ENCODE peak calls at places on chromosome 9, in nine cellular contexts. I is pancreas, E is hepatocyte, O is foreskin fibroblast, F is BE2C, B is transverse colon, X is stomach, D is fibroblast of villous mesenchyme, C is LNCaP clone FGC. S is an unnamed sample.

GRCh38 chr9:130638278-130639118 is 25.9 kb upstream of the PRDM12 start:
- DNase-seq in B (no peak), X (no peak), C (no peak), F (no peak), O (no peak), I (no peak), E (no peak), D (no peak), S (no peak)

GRCh38 chr9:16825364-16825763 is 45.1 kb downstream of the BNC2 start:
- DNase-seq in F (no peak), C (no peak), O (peak; percentile 80), D (peak; percentile 81), X (no peak), E (no peak), B (no peak), I (no peak), S (no peak)

GRCh38 chr9:128683340-128684064 is 5.5 kb upstream of the SET start:
- DNase-seq in B (peak; percentile 77), I (peak; percentile 76), D (peak; percentile 77), X (peak; percentile 72), C (no peak), E (peak; percentile 81), O (peak; percentile 78), F (peak; percentile 39), S (peak; percentile 46)

GRCh38 chr9:107131108-107131799 is 151.8 kb upstream of the RAD23B start:
- DNase-seq in X (no peak), F (no peak), O (no peak), I (no peak), C (no peak), D (no peak), B (no peak), E (peak; percentile 25), S (no peak)

GRCh38 chr9:86329649-86330048 is 24.6 kb downstream of the TUT7 start:
- DNase-seq in D (no peak), F (no peak), B (no peak), E (no peak), C (no peak), X (no peak), O (peak; percentile 40), I (no peak), S (no peak)

GRCh38 chr9:129368458-129368978 is 190.5 kb upstream of the IER5L start:
- DNase-seq in X (no peak), F (no peak), E (no peak), D (no peak), B (no peak), C (no peak), I (no peak), O (no peak), S (no peak)

GRCh38 chr9:133334161-133334560 is 1.8 kb downstream of the SURF6 start:
- DNase-seq in D (no peak), C (peak; percentile 76), O (no peak), F (peak; percentile 3), B (peak; percentile 86), X (peak; percentile 42), E (peak; percentile 76), I (peak; percentile 34), S (no peak)

GRCh38 chr9:122162415-122162814 is 2.7 kb downstream of the MORN5 start:
- DNase-seq in X (no peak), I (no peak), E (no peak), D (no peak), B (no peak), F (no peak), C (no peak), O (no peak), S (no peak)

GRCh38 chr9:108351571-108351970 is 504.2 kb downstream of the ACTL7B start:
- DNase-seq in B (no peak), D (no peak), F (no peak), I (no peak), E (no peak), O (no peak), C (no peak), X (no peak), S (no peak)

GRCh38 chr9:114505187-114506081 is at the start of gene WHRN:
- DNase-seq in B (peak; percentile 95), O (peak; percentile 92), I (peak; percentile 98), E (peak; percentile 98), X (peak; percentile 95), D (peak; percentile 88), C (peak; percentile 62), F (peak; percentile 90), S (peak; percentile 92)

GRCh38 chr9:121283856-121284732 is 16.1 kb downstream of the GSN start:
- DNase-seq in B (no peak), I (no peak), C (no peak), F (no peak), E (no peak), D (no peak), O (no peak), X (no peak), S (no peak)

GRCh38 chr9:117409321-117409720 is 5.5 kb downstream of the ASTN2 start:
- DNase-seq in O (no peak), X (no peak), E (no peak), I (no peak), D (no peak), C (no peak), B (no peak), F (no peak), S (no peak)
- TF ChIP-seq CTCF in O (no peak), X (no peak), E (no peak), I (no peak), D (no peak), C (no peak), B (no peak), F (no peak), S (no peak)

GRCh38 chr9:3526166-3526902 is 533 bp upstream of the RFX3 start:
- DNase-seq in C (no peak), D (peak; percentile 87), B (peak; percentile 90), F (peak; percentile 89), E (peak; percentile 93), O (peak; percentile 93), I (peak; percentile 92), X (peak; percentile 90), S (peak; percentile 82)

GRCh38 chr9:3526903-3527652 is 1.3 kb upstream of the RFX3 start:
- DNase-seq in C (no peak), B (peak; percentile 75), F (peak; percentile 65), X (no peak), D (peak; percentile 39), I (no peak), E (peak; percentile 35), O (no peak), S (peak; percentile 62)

GRCh38 chr9:3525836-3526165 is at the start of gene RFX3:
- DNase-seq in F (peak; percentile 92), I (peak; percentile 94), O (peak; percentile 97), C (peak; percentile 90), D (peak; percentile 96), X (peak; percentile 90), B (peak; percentile 91), E (peak; percentile 96), S (peak; percentile 92)

GRCh38 chr9:3527653-3527960 is 1.8 kb upstream of the RFX3 start:
- DNase-seq in E (no peak), D (no peak), I (no peak), C (no peak), F (no peak), X (no peak), B (no peak), O (no peak), S (no peak)

GRCh38 chr9:3525088-3525835 is 539 bp downstream of the RFX3 start:
- DNase-seq in O (peak; percentile 34), D (peak; percentile 11), E (peak; percentile 34), I (peak; percentile 71), C (no peak), B (no peak), F (peak; percentile 32), X (no peak), S (no peak)
- TF ChIP-seq CTCF in O (no peak), D (no peak), E (no peak), I (no peak), C (no peak), B (no peak), F (no peak), X (no peak), S (no peak)

GRCh38 chr9:97891736-97892135 is 30.6 kb downstream of the TRMO start:
- DNase-seq in D (no peak), E (no peak), F (no peak), O (no peak), I (no peak), X (no peak), B (no peak), C (no peak), S (no peak)

GRCh38 chr9:97895695-97896332 is 26.5 kb downstream of the TRMO start:
- DNase-seq in B (no peak), X (no peak), O (peak; percentile 16), C (no peak), I (no peak), E (no peak), D (no peak), F (peak; percentile 57), S (no peak)

DNA sequence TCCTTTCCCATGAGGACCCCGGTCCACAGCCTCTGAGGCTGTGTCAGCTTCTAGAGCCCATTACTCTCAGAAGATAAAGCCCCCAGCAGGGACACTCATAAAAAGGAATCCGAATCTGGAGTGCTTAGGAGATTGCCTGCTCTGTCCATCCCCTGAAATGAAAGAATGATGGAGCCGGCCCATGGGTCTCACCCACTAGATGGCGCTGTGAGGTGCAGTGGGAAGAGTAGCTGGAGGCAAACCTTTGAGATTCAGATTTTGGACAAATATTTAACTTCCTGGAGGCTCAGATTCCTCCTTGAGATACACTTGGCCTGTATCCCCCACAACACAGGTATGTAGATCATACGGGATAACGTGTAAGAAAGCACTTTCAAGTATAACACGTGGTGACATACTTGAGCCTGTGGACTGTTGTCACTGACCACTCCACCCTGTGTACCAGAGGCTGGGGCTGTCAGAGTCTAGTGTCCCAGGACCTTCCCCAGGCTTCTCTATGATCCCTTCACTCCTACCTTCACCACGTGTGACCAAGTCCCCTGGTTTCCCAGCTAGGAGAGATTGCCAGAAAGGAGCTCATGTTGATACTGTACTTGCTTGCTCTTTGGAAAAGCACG is 32.3 kb downstream of the TRMO start:
- DNase-seq in O (peak; percentile 51), C (no peak), X (peak; percentile 45), D (peak; percentile 19), E (no peak), B (peak; percentile 37), F (peak; percentile 51), I (no peak), S (peak; percentile 67)
- TF ChIP-seq CTCF in O (peak; percentile 46), C (peak; percentile 48), X (no peak), D (peak; percentile 83), E (peak; percentile 53), B (peak; percentile 49), F (peak; percentile 83), I (peak; percentile 64), S (peak; percentile 78)

DNA sequence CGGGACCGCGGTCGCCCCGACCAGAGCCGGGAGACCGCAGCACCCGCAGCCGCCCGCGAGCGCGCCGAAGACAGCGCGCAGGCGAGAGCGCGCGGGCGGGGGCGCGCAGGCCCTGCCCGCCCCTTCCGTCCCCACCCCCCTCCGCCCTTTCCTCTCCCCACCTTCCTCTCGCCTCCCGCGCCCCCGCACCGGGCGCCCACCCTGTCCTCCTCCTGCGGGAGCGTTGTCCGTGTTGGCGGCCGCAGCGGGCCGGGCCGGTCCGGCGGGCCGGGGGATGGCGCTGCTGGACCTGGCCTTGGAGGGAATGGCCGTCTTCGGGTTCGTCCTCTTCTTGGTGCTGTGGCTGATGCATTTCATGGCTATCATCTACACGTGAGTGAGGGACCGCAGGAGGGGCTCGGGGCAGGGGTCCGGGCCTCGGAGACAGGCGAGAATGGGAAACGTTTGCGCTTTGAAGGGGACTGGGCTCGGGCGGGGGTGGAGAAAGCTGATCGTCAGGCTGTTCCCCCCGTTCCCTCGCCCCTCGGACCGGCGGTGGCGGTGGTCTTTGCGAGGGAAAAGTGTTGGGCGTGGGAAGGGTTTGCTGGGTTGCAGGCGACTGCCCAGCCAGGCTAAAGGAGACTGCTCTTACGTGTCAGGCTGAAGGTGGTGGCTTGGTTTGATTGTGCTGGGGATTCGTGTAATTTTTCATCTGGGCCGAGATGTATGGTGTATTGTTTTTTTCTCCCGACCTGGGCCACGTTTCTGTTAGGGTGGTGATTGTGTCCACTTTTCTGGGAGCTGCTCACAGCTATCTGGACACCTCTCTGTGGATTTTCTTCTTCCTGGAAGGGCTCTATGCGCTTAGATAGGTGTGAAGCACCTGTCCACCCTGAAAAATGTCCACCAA is 572 bp downstream of the UGCG start:
- DNase-seq in D (peak; percentile 39), X (no peak), E (peak; percentile 83), B (peak; percentile 62), C (no peak), I (peak; percentile 84), O (peak; percentile 78), F (peak; percentile 64), S (peak; percentile 83)
- TF ChIP-seq CTCF in D (peak; percentile 11), X (no peak), E (peak; percentile 35), B (no peak), C (peak; percentile 38), I (no peak), O (peak; percentile 2), F (no peak), S (peak; percentile 17)

S was measured in GM20000.